ENCODE peak calls at places on chromosome 13, in four cellular contexts. One of them, this sample, is unnamed.
A peak's percentile ranks its signal among the peaks of the same experiment; 100 is the strongest.

GRCh38 chr13:80382576-80382975 is 41.6 kb upstream of the SPRY2 start:
- DNase-seq in upper lobe of left lung: no peak
- DNase-seq in GM12878: no peak
- DNase-seq in body of pancreas: no peak
- DNase-seq in this sample: no peak

GRCh38 chr13:109707044-109707794 is 79.2 kb downstream of the IRS2 start:
- DNase-seq in upper lobe of left lung: no peak
- DNase-seq in GM12878: no peak
- DNase-seq in body of pancreas: no peak
- DNase-seq in this sample: no peak

GRCh38 chr13:74979703-74980102 is 502.3 kb downstream of the TBC1D4 start:
- DNase-seq in upper lobe of left lung: no peak
- DNase-seq in GM12878: no peak
- DNase-seq in body of pancreas: no peak
- DNase-seq in this sample: no peak

GRCh38 chr13:98026457-98026857 is 73.0 kb downstream of the IPO5 start:
- DNase-seq in upper lobe of left lung: no peak
- DNase-seq in GM12878: no peak
- DNase-seq in body of pancreas: no peak
- DNase-seq in this sample: no peak

GRCh38 chr13:90594694-90595093 is 752.8 kb upstream of the MIR17HG start:
- DNase-seq in upper lobe of left lung: no peak
- DNase-seq in GM12878: no peak
- DNase-seq in body of pancreas: no peak
- DNase-seq in this sample: no peak

GRCh38 chr13:26528527-26528926 is 29.0 kb upstream of the WASF3 start:
- DNase-seq in upper lobe of left lung: no peak
- DNase-seq in GM12878: no peak
- DNase-seq in body of pancreas: no peak
- DNase-seq in this sample: no peak

GRCh38 chr13:43815204-43815603 is 28.4 kb upstream of the ENOX1 start:
- DNase-seq in upper lobe of left lung: no peak
- DNase-seq in GM12878: no peak
- DNase-seq in body of pancreas: no peak
- DNase-seq in this sample: no peak

GRCh38 chr13:28754698-28755545 is 36.2 kb upstream of the SLC46A3 start:
- DNase-seq in upper lobe of left lung: peak; percentile 38
- DNase-seq in GM12878: no peak
- DNase-seq in body of pancreas: peak; percentile 11
- DNase-seq in this sample: no peak

GRCh38 chr13:39415003-39415402 is 188.0 kb downstream of the LHFPL6 start:
- DNase-seq in upper lobe of left lung: no peak
- DNase-seq in GM12878: no peak
- DNase-seq in body of pancreas: no peak
- DNase-seq in this sample: peak; percentile 55

GRCh38 chr13:50581586-50582196 is 261.8 kb downstream of the DLEU7 start:
- DNase-seq in upper lobe of left lung: no peak
- DNase-seq in GM12878: no peak
- DNase-seq in body of pancreas: no peak
- DNase-seq in this sample: no peak

GRCh38 chr13:72284791-72285190 is 417.8 kb upstream of the DACH1 start:
- DNase-seq in upper lobe of left lung: no peak
- DNase-seq in GM12878: no peak
- DNase-seq in body of pancreas: no peak
- DNase-seq in this sample: no peak

GRCh38 chr13:111216166-111216960 is 101.3 kb downstream of the ARHGEF7 start:
- DNase-seq in upper lobe of left lung: no peak
- DNase-seq in GM12878: no peak
- DNase-seq in body of pancreas: no peak
- DNase-seq in this sample: no peak

GRCh38 chr13:111046590-111047141 is 68.4 kb upstream of the ARHGEF7 start:
- DNase-seq in upper lobe of left lung: no peak
- DNase-seq in GM12878: peak; percentile 36
- DNase-seq in body of pancreas: no peak
- DNase-seq in this sample: no peak

GRCh38 chr13:22883262-22883840 is 297.4 kb upstream of the SGCG start:
- DNase-seq in upper lobe of left lung: no peak
- DNase-seq in GM12878: peak; percentile 21
- DNase-seq in body of pancreas: no peak
- DNase-seq in this sample: no peak

GRCh38 chr13:27696731-27697130 is 75.0 kb downstream of the POLR1D start:
- DNase-seq in upper lobe of left lung: no peak
- DNase-seq in GM12878: no peak
- DNase-seq in body of pancreas: no peak
- DNase-seq in this sample: no peak

GRCh38 chr13:78028960-78029359 is 110.3 kb upstream of the EDNRB start:
- DNase-seq in upper lobe of left lung: no peak
- DNase-seq in GM12878: no peak
- DNase-seq in body of pancreas: no peak
- DNase-seq in this sample: no peak

GRCh38 chr13:74423434-74423833 is 289.2 kb upstream of the KLF12 start:
- DNase-seq in upper lobe of left lung: no peak
- DNase-seq in GM12878: no peak
- DNase-seq in body of pancreas: no peak
- DNase-seq in this sample: no peak

GRCh38 chr13:113969311-113969972 is 4.4 kb downstream of the C13orf46 start:
- DNase-seq in upper lobe of left lung: no peak
- DNase-seq in GM12878: no peak
- DNase-seq in body of pancreas: peak; percentile 43
- DNase-seq in this sample: no peak

GRCh38 chr13:113968463-113969310 is 5.2 kb downstream of the C13orf46 start:
- DNase-seq in upper lobe of left lung: no peak
- DNase-seq in GM12878: no peak
- DNase-seq in body of pancreas: peak; percentile 19
- DNase-seq in this sample: no peak

GRCh38 chr13:113970810-113971470 is 2.9 kb downstream of the C13orf46 start:
- DNase-seq in upper lobe of left lung: peak; percentile 85
- DNase-seq in GM12878: no peak
- DNase-seq in body of pancreas: peak; percentile 96
- DNase-seq in this sample: peak; percentile 87

GRCh38 chr13:113971471-113972231 is 2.2 kb downstream of the C13orf46 start:
- DNase-seq in upper lobe of left lung: no peak
- DNase-seq in GM12878: no peak
- DNase-seq in body of pancreas: peak; percentile 16
- DNase-seq in this sample: peak; percentile 85

GRCh38 chr13:113969973-113970611 is 3.8 kb downstream of the C13orf46 start:
- DNase-seq in upper lobe of left lung: peak; percentile 91
- DNase-seq in GM12878: no peak
- DNase-seq in body of pancreas: peak; percentile 96
- DNase-seq in this sample: no peak
- TF ChIP-seq POLR2A in upper lobe of left lung: peak; percentile 67
- TF ChIP-seq POLR2A in GM12878: no peak
- TF ChIP-seq POLR2A in body of pancreas: peak; percentile 96
- TF ChIP-seq POLR2A in this sample: no peak

DNA sequence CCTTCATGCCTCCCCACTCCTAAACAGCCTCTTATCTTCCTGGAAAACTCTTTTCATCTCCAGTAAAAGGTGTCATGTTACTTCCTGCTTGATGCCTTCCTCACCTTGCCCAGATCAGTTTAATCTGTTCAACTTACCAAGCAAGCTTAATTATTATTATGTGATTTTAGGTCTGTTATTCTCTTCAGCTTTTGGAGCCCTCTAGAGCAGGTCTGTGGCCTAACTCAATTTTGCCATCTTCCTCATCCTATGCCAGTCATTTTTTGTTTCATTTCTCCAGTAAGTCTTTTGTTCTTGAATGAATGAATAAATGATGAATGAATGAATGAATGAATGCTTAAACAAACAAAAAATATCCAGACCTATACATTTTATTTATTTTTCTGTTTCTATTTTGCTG is 528.3 kb downstream of the DCT start:
- DNase-seq in upper lobe of left lung: no peak
- DNase-seq in GM12878: no peak
- DNase-seq in body of pancreas: no peak
- DNase-seq in this sample: no peak
- TF ChIP-seq POLR2A in upper lobe of left lung: no peak
- TF ChIP-seq POLR2A in GM12878: no peak
- TF ChIP-seq POLR2A in body of pancreas: no peak
- TF ChIP-seq POLR2A in this sample: no peak

GRCh38 chr13:30159446-30159839 is 147.9 kb downstream of the KATNAL1 start:
- DNase-seq in upper lobe of left lung: no peak
- DNase-seq in GM12878: no peak
- DNase-seq in body of pancreas: no peak
- DNase-seq in this sample: no peak
- TF ChIP-seq POLR2A in upper lobe of left lung: no peak
- TF ChIP-seq POLR2A in GM12878: no peak
- TF ChIP-seq POLR2A in body of pancreas: no peak
- TF ChIP-seq POLR2A in this sample: no peak

GRCh38 chr13:52010890-52011689 is at the start of gene ATP7B:
- DNase-seq in upper lobe of left lung: peak; percentile 26
- DNase-seq in GM12878: no peak
- DNase-seq in body of pancreas: no peak
- DNase-seq in this sample: no peak

GRCh38 chr13:52009985-52010384 is 1.3 kb downstream of the ATP7B start:
- DNase-seq in upper lobe of left lung: no peak
- DNase-seq in GM12878: no peak
- DNase-seq in body of pancreas: no peak
- DNase-seq in this sample: no peak

GRCh38 chr13:52016296-52016695 is 4.1 kb downstream of the ALG11 start:
- DNase-seq in upper lobe of left lung: no peak
- DNase-seq in GM12878: no peak
- DNase-seq in body of pancreas: no peak
- DNase-seq in this sample: no peak

GRCh38 chr13:52012512-52012836 is 276 bp downstream of the ALG11 start:
- DNase-seq in upper lobe of left lung: no peak
- DNase-seq in GM12878: no peak
- DNase-seq in body of pancreas: no peak
- DNase-seq in this sample: no peak

GRCh38 chr13:52011690-52012511 is at the start of gene ALG11:
- DNase-seq in upper lobe of left lung: peak; percentile 98
- DNase-seq in GM12878: peak; percentile 94
- DNase-seq in body of pancreas: peak; percentile 99
- DNase-seq in this sample: peak; percentile 100
- TF ChIP-seq POLR2A in upper lobe of left lung: peak; percentile 68
- TF ChIP-seq POLR2A in GM12878: peak; percentile 92
- TF ChIP-seq POLR2A in body of pancreas: peak; percentile 75
- TF ChIP-seq POLR2A in this sample: no peak

DNA sequence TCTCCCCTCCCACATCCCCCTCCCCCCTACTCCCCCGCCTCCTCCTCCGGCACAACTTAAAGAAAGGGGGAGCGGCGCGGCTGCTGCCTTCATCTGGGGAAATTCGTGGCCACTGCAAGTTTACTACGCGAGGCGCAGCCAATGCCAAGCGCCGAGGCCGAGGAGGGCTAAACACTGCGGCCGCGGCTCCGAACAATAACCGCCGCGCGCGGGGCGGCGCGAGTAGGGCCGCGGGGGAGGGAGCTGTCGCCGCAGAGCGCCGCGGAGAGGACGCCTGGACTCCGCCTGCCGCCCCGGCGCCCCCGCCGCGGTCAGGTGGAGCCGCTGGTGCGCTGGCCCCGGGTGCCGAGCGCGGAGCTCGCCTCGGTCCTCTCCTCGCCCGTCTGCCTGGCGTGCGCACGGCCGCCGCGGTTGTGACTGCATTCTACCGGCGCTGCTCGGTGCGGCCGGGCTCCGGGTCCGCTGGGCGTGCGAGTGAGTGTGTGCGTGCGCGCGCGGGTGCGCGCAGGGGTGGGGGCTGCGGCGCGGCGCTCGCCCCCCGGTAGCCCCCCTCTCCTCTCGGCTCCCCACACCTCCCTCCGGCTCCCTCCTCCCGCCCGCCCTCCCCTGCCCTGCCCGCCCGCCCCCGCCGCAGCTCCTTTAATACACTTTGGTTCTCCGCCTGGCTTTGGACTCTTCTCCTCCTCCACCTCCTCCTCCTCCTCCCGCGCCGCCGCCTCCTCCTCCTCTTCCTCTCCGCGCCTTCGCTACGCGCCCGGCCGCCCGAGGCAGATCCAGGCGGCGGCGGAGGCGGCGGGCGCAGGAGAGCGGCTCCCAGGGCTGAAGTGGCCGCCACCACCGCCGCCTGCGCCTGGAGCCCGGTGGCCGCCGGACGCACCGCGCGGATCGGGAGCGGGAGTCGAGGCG is at the start of gene ZIC2:
- DNase-seq in upper lobe of left lung: no peak
- DNase-seq in GM12878: no peak
- DNase-seq in body of pancreas: no peak
- DNase-seq in this sample: no peak
- TF ChIP-seq POLR2A in upper lobe of left lung: no peak
- TF ChIP-seq POLR2A in GM12878: no peak
- TF ChIP-seq POLR2A in body of pancreas: no peak
- TF ChIP-seq POLR2A in this sample: no peak

GRCh38 chr13:99278199-99278598 is 20.0 kb upstream of the GPR18 start:
- DNase-seq in upper lobe of left lung: no peak
- DNase-seq in GM12878: no peak
- DNase-seq in body of pancreas: no peak
- DNase-seq in this sample: no peak

GRCh38 chr13:99278843-99279242 is 20.7 kb upstream of the GPR18 start:
- DNase-seq in upper lobe of left lung: no peak
- DNase-seq in GM12878: no peak
- DNase-seq in body of pancreas: no peak
- DNase-seq in this sample: no peak

GRCh38 chr13:99282264-99283231 is 24.4 kb upstream of the GPR18 start:
- DNase-seq in upper lobe of left lung: no peak
- DNase-seq in GM12878: no peak
- DNase-seq in body of pancreas: no peak
- DNase-seq in this sample: no peak

GRCh38 chr13:99280166-99280565 is 22.0 kb upstream of the GPR18 start:
- DNase-seq in upper lobe of left lung: no peak
- DNase-seq in GM12878: no peak
- DNase-seq in body of pancreas: no peak
- DNase-seq in this sample: peak; percentile 38

GRCh38 chr13:99281811-99282263 is 23.7 kb upstream of the GPR18 start:
- DNase-seq in upper lobe of left lung: peak; percentile 78
- DNase-seq in GM12878: no peak
- DNase-seq in body of pancreas: peak; percentile 15
- DNase-seq in this sample: peak; percentile 95
- TF ChIP-seq POLR2A in upper lobe of left lung: peak; percentile 77
- TF ChIP-seq POLR2A in GM12878: no peak
- TF ChIP-seq POLR2A in body of pancreas: peak; percentile 42
- TF ChIP-seq POLR2A in this sample: no peak

DNA sequence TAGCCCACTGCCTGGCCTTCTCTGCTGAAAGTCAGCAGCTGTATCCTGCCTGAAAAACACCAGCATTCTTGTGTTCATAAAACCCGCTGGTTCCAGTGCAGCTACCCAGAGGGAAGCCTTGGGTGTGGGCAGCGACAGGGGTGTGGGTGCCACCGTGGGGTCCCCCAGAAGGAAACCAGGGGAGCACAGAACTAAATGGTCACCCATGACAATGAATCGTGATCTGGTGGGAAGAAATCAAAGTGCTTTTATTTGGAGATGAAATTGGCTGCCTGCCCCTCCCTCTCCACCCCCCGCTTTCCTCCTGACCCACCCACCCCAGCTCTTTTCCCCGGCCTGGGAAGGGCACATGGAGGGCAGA is 13.7 kb downstream of the RASA3 start:
- DNase-seq in upper lobe of left lung: no peak
- DNase-seq in GM12878: no peak
- DNase-seq in body of pancreas: peak; percentile 74
- DNase-seq in this sample: no peak
- TF ChIP-seq POLR2A in upper lobe of left lung: no peak
- TF ChIP-seq POLR2A in GM12878: no peak
- TF ChIP-seq POLR2A in body of pancreas: no peak
- TF ChIP-seq POLR2A in this sample: no peak

This sample was measured in lower leg skin.